ENCODE peak calls at places on chromosomes 3 and 15, in five cellular contexts. R is naive thymus-derived CD8-positive, alpha-beta T cell; K is natural killer cell; X is RKO; C is stimulated activated CD4-positive, alpha-beta T cell treated with anti-CD3 and anti-CD28 coated beads, Interleukin-12 subunit alpha, Interleukin-12 subunit beta, amount 100 ng/mL, for 4 hours. J is an unnamed sample.

GRCh38 chr3:73399106-73399505 is 225.6 kb downstream of the PDZRN3 start:
- DNase-seq in R (no peak), K (no peak), X (no peak), C (no peak), J (no peak)

GRCh38 chr3:81684739-81685395 is 76.6 kb downstream of the GBE1 start:
- DNase-seq in R (no peak), K (no peak), X (peak; percentile 32), C (no peak), J (no peak)

GRCh38 chr15:33279613-33280205 is 31.1 kb upstream of the RYR3 start:
- DNase-seq in R (no peak), K (no peak), X (no peak), C (no peak), J (no peak)

GRCh38 chr3:75294124-75294523 is 370.0 kb upstream of the FRG2C start:
- DNase-seq in R (no peak), K (no peak), X (peak; percentile 20), C (no peak), J (peak; percentile 16)

GRCh38 chr15:74322558-74323180 is 44.8 kb downstream of the CYP11A1 start:
- DNase-seq in R (peak; percentile 45), K (peak; percentile 53), X (peak; percentile 59), C (peak; percentile 46), J (peak; percentile 93)

GRCh38 chr3:64008952-64009351 is 14.3 kb downstream of the PSMD6 start:
- DNase-seq in R (no peak), K (no peak), X (no peak), C (no peak), J (no peak)

GRCh38 chr3:9343115-9343514 is 19.7 kb upstream of the THUMPD3 start:
- DNase-seq in R (no peak), K (no peak), X (no peak), C (no peak), J (no peak)

GRCh38 chr3:142977399-142977728 is 13.9 kb upstream of the PAQR9 start:
- DNase-seq in R (no peak), K (no peak), X (peak; percentile 66), C (no peak), J (no peak)

GRCh38 chr3:62876064-62876463 is 848 bp upstream of the CADPS start:
- DNase-seq in R (no peak), K (no peak), X (no peak), C (no peak), J (no peak)

GRCh38 chr15:60941448-60941847 is 287.7 kb downstream of the RORA start:
- DNase-seq in R (no peak), K (no peak), X (no peak), C (no peak), J (no peak)

GRCh38 chr3:4983739-4984510 is 4.7 kb downstream of the BHLHE40 start:
- DNase-seq in R (peak; percentile 60), K (peak; percentile 59), X (peak; percentile 78), C (peak; percentile 51), J (peak; percentile 78)

GRCh38 chr3:125382323-125382722 is 7.2 kb upstream of the ZNF148 start:
- DNase-seq in R (no peak), K (no peak), X (no peak), C (no peak), J (no peak)

GRCh38 chr3:109818081-109818480 is 480.7 kb upstream of the DPPA4 start:
- DNase-seq in R (no peak), K (no peak), X (no peak), C (no peak), J (no peak)

GRCh38 chr3:133246773-133247172 is 153.1 kb upstream of the BFSP2 start:
- DNase-seq in R (no peak), K (no peak), X (no peak), C (no peak), J (no peak)

GRCh38 chr15:74541494-74542191 is 623 bp downstream of the ARID3B start:
- DNase-seq in R (peak; percentile 37), K (peak; percentile 45), X (peak; percentile 80), C (peak; percentile 50), J (peak; percentile 35)

GRCh38 chr15:63553388-63553791 is 43.8 kb upstream of the FBXL22 start:
- DNase-seq in R (no peak), K (no peak), X (no peak), C (no peak), J (no peak)

GRCh38 chr15:72758195-72758594 is 25.4 kb downstream of the ADPGK start:
- DNase-seq in R (no peak), K (no peak), X (peak; percentile 25), C (no peak), J (no peak)

GRCh38 chr3:143331336-143331735 is 211.8 kb downstream of the CHST2 start:
- DNase-seq in R (no peak), K (no peak), X (no peak), C (no peak), J (no peak)

GRCh38 chr3:169744332-169745054 is 20.4 kb downstream of the TERC start:
- DNase-seq in R (no peak), K (no peak), X (peak; percentile 50), C (no peak), J (no peak)

GRCh38 chr3:97340940-97341339 is 423.6 kb upstream of the ARL6 start:
- DNase-seq in R (no peak), K (no peak), X (no peak), C (no peak), J (no peak)

GRCh38 chr3:62665627-62666433 is 209.4 kb downstream of the CADPS start:
- DNase-seq in R (no peak), K (no peak), X (peak; percentile 59), C (no peak), J (peak; percentile 93)

GRCh38 chr3:68088216-68088615 is 433.8 kb upstream of the SUCLG2 start:
- DNase-seq in R (peak; percentile 28), K (no peak), X (no peak), C (peak; percentile 5), J (no peak)

GRCh38 chr3:186432189-186432588 is 70.2 kb upstream of the DGKG start:
- DNase-seq in R (no peak), K (no peak), X (peak; percentile 10), C (no peak), J (no peak)

GRCh38 chr15:82602195-82602594 is 45.0 kb downstream of the CPEB1 start:
- DNase-seq in R (no peak), K (no peak), X (no peak), C (no peak), J (no peak)

GRCh38 chr3:139260793-139261736 is 82.8 kb upstream of the MRPS22 start:
- DNase-seq in R (no peak), K (no peak), X (no peak), C (no peak), J (peak; percentile 29)

J was measured in lower leg skin.